ENCODE peak calls at places on chromosomes 13 and 19, in five cellular contexts. W, N, L, R and Y are unnamed samples.

GRCh38 chr19:17389957-17390664 is 3.9 kb downstream of the CCDC194 start:
- DNase-seq in W (no peak), N (no peak), L (no peak), R (no peak), Y (no peak)

GRCh38 chr13:44816701-44817684 is 172.3 kb downstream of the NUFIP1 start:
- DNase-seq in W (no peak), N (no peak), L (no peak), R (no peak), Y (no peak)

GRCh38 chr19:29662604-29663404 is 2.5 kb upstream of the PLEKHF1 start:
- DNase-seq in W (no peak), N (peak; percentile 80), L (peak; percentile 85), R (peak; percentile 81), Y (peak; percentile 93)

GRCh38 chr19:15324791-15325519 is 7.4 kb downstream of the BRD4 start:
- DNase-seq in W (no peak), N (no peak), L (no peak), R (peak; percentile 86), Y (no peak)

GRCh38 chr19:11018179-11018578 is 57.3 kb downstream of the SMARCA4 start:
- DNase-seq in W (no peak), N (peak; percentile 26), L (no peak), R (no peak), Y (no peak)

GRCh38 chr13:38950987-38951386 is 39.6 kb downstream of the STOML3 start:
- DNase-seq in W (no peak), N (no peak), L (no peak), R (no peak), Y (no peak)

GRCh38 chr19:48213959-48214358 is 41.8 kb downstream of the CARD8 start:
- DNase-seq in W (no peak), N (no peak), L (no peak), R (no peak), Y (no peak)

GRCh38 chr13:109803822-109804221 is 17.4 kb upstream of the IRS2 start:
- DNase-seq in W (no peak), N (no peak), L (no peak), R (no peak), Y (no peak)

GRCh38 chr19:17860331-17860992 is 752 bp downstream of the RPL18A start:
- DNase-seq in W (no peak), N (no peak), L (no peak), R (no peak), Y (no peak)

GRCh38 chr19:45250832-45251451 is at the start of gene MARK4:
- DNase-seq in W (peak; percentile 60), N (peak; percentile 35), L (no peak), R (peak; percentile 57), Y (peak; percentile 70)

DNA sequence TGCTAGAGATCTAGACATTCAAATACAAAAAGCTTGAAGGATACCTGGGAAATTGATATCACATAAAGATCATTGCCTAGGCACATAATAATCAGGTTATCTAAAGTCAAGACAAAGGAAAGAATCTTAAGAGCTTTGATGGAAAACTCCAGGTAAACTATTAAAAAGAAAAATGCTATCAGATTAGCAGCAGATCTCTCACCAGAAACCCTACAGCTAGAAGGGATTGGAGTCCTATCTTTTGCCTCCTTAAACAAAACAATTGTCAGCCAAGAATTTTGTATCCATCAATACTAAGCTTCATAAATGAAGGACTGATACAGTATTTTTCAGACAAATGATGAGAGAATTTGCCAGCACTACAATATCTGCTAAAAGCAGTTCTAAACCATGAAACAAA is 682.4 kb upstream of the ATXN8OS start:
- DNase-seq in W (no peak), N (no peak), L (no peak), R (no peak), Y (no peak)
- H3K9me3 ChIP-seq in W (no peaks in the 10 kb centered on the region), N (no peaks in the 10 kb centered on the region), L (peaks cover 24% of the 10 kb centered on the region), R (no peaks in the 10 kb centered on the region), Y (peaks cover 5% of the 10 kb centered on the region)

GRCh38 chr19:22622020-22622419 is 12.1 kb upstream of the ZNF492 start:
- DNase-seq in W (no peak), N (no peak), L (no peak), R (no peak), Y (no peak)
- H3K9me3 ChIP-seq in W (no peaks in the 10 kb centered on the region), N (no peaks in the 10 kb centered on the region), L (peaks cover 54% of the 10 kb centered on the region), R (no peaks in the 10 kb centered on the region), Y (no peaks in the 10 kb centered on the region)

DNA sequence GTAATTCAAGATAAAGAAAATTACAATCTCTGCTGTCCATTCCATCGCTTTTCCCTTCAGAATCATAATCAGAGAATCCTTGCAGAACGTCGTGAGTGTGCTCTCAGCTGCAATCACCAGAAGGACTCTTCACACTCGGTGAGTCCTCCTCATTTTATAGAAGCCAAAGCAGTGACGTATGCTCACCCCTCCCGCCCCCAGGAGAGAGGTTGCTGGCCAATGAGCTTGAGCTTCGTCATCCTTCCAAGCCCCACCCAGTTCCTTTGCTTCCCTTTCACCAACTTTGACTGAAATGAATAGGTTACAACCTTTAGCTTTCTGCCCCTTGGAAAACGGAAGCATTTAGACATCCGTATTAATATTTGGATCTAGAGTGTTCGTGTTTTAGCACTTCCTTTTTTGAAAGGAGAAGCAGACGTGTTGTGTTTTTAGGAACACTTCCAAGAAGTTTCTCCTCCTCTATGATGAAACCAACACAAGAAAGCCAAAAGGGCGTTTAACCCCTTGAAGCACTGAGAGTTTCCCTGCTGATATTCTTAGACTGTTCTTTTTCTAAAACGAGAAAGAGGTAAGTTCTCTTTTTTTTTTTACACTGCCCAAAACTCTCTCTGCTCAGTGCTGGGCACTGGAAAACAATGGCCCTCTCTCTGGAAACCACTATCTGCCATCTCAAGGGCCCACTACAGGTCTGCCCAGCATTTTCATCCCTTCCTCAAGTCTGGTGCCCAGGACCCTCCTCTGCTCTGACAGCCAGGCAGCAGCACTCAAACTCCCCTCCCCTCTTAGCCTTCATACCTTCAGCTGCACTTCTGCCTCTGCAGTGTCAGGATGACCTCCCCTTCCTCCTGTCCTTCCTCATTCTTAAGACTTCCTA is 44.3 kb upstream of the CEACAM21 start:
- DNase-seq in W (peak; percentile 60), N (peak; percentile 55), L (no peak), R (peak; percentile 59), Y (peak; percentile 76)
- H3K9me3 ChIP-seq in W (no peaks in the 10 kb centered on the region), N (no peaks in the 10 kb centered on the region), L (no peaks in the 10 kb centered on the region), R (no peaks in the 10 kb centered on the region), Y (no peaks in the 10 kb centered on the region)

GRCh38 chr19:23998568-23998967 is 83.9 kb downstream of the ZNF726 start:
- DNase-seq in W (no peak), N (no peak), L (no peak), R (no peak), Y (no peak)
- H3K9me3 ChIP-seq in W (no peaks in the 10 kb centered on the region), N (no peaks in the 10 kb centered on the region), L (peaks cover 59% of the 10 kb centered on the region), R (no peaks in the 10 kb centered on the region), Y (no peaks in the 10 kb centered on the region)

GRCh38 chr13:23600534-23600933 is 30.3 kb downstream of the TNFRSF19 start:
- DNase-seq in W (no peak), N (no peak), L (no peak), R (no peak), Y (no peak)
- H3K9me3 ChIP-seq in W (no peaks in the 10 kb centered on the region), N (no peaks in the 10 kb centered on the region), L (no peaks in the 10 kb centered on the region), R (no peaks in the 10 kb centered on the region), Y (no peaks in the 10 kb centered on the region)

GRCh38 chr13:19152403-19152802 is 29.2 kb downstream of the TUBA3C start:
- DNase-seq in W (no peak), N (no peak), L (no peak), R (no peak), Y (no peak)
- H3K9me3 ChIP-seq in W (no peaks in the 10 kb centered on the region), N (no peaks in the 10 kb centered on the region), L (peaks cover 80% of the 10 kb centered on the region), R (no peaks in the 10 kb centered on the region), Y (peaks cover 4% of the 10 kb centered on the region)

DNA sequence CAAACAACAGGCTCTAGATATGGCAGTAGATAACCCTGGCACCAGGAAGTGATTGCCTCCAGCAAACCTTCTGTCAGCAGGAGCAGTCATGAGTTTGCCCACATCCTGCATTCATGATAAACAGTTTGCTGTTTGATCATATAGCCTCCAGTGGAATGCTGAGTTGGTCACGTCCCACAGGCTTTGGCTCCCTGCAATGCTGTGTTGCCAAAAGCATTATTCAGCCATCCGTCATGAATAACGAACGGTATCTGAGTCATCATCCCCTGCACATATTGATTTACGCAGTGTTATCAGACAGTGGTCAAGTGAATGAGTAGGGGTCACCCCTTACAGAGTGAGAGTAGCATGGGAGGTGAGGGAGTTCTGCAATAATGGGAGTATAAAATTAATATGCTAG is 21.9 kb upstream of the ZNF432 start:
- DNase-seq in W (no peak), N (no peak), L (no peak), R (no peak), Y (no peak)
- H3K9me3 ChIP-seq in W (peaks cover 72% of the 10 kb centered on the region), N (peaks cover 5% of the 10 kb centered on the region), L (peaks cover 48% of the 10 kb centered on the region), R (peaks cover 5% of the 10 kb centered on the region), Y (peaks cover 5% of the 10 kb centered on the region)

GRCh38 chr13:61709258-61709657 is 293.6 kb upstream of the PCDH20 start:
- DNase-seq in W (no peak), N (no peak), L (no peak), R (no peak), Y (no peak)

GRCh38 chr13:61706899-61707298 is 291.2 kb upstream of the PCDH20 start:
- DNase-seq in W (no peak), N (no peak), L (no peak), R (no peak), Y (no peak)
- H3K9me3 ChIP-seq in W (peaks cover 4% of the 10 kb centered on the region), N (no peaks in the 10 kb centered on the region), L (no peaks in the 10 kb centered on the region), R (no peaks in the 10 kb centered on the region), Y (peaks cover 4% of the 10 kb centered on the region)